ENCODE peak calls at places on chromosomes 4 and X, in four cellular contexts. R, I, E and T are unnamed samples.
A peak's percentile ranks its signal among the peaks of the same experiment; 100 is the strongest.

GRCh38 chr4:67714248-67714583 is 13.3 kb upstream of the UBA6 start:
- DNase-seq in R (no peak), I (no peak), E (no peak), T (no peak)

GRCh38 chrX:349702-350101 is 31.1 kb upstream of the GTPBP6 start:
- DNase-seq in R (no peak), I (no peak), E (no peak), T (no peak)

GRCh38 chrX:131741103-131741581 is 197.3 kb downstream of the OR13H1 start:
- DNase-seq in R (peak; percentile 93), I (no peak), E (no peak), T (no peak)

GRCh38 chr4:24557036-24558022 is 27.0 kb downstream of the DHX15 start:
- DNase-seq in R (no peak), I (no peak), E (peak; percentile 56), T (no peak)

GRCh38 chr4:136505020-136505419 is 1027.3 kb downstream of the PCDH18 start:
- DNase-seq in R (no peak), I (no peak), E (peak; percentile 69), T (peak; percentile 10)

GRCh38 chr4:15749001-15749400 is 29.1 kb upstream of the CD38 start:
- DNase-seq in R (no peak), I (no peak), E (no peak), T (no peak)

GRCh38 chrX:13938053-13938765 is 91.5 kb downstream of the GEMIN8 start:
- DNase-seq in R (peak; percentile 50), I (no peak), E (no peak), T (no peak)

GRCh38 chrX:130746709-130747347 is 156.2 kb downstream of the ENOX2 start:
- DNase-seq in R (no peak), I (no peak), E (peak; percentile 54), T (no peak)

GRCh38 chrX:77785400-77785745 is 643 bp downstream of the ATRX start:
- DNase-seq in R (peak; percentile 13), I (no peak), E (peak; percentile 23), T (no peak)

GRCh38 chr4:84866295-84866694 is 100.2 kb downstream of the WDFY3 start:
- DNase-seq in R (no peak), I (no peak), E (no peak), T (no peak)

GRCh38 chr4:137131201-137131600 is 401.1 kb downstream of the PCDH18 start:
- DNase-seq in R (no peak), I (no peak), E (no peak), T (no peak)

GRCh38 chrX:12153741-12154140 is 15.5 kb downstream of the FRMPD4 start:
- DNase-seq in R (no peak), I (no peak), E (peak; percentile 55), T (no peak)

GRCh38 chr4:76127754-76128153 is 20.4 kb downstream of the NUP54 start:
- DNase-seq in R (no peak), I (no peak), E (no peak), T (no peak)

GRCh38 chr4:25100156-25100555 is 60.1 kb downstream of the SEPSECS start:
- DNase-seq in R (no peak), I (no peak), E (no peak), T (no peak)

GRCh38 chr4:1975880-1976279 is 32.9 kb downstream of the NELFA start:
- DNase-seq in R (no peak), I (no peak), E (no peak), T (no peak)

GRCh38 chr4:7831330-7831729 is 108.3 kb downstream of the AFAP1 start:
- DNase-seq in R (no peak), I (no peak), E (peak; percentile 93), T (no peak)

GRCh38 chr4:3836802-3837601 is 70.8 kb downstream of the ADRA2C start:
- DNase-seq in R (no peak), I (no peak), E (no peak), T (no peak)

GRCh38 chr4:102574317-102574716 is 73.2 kb downstream of the NFKB1 start:
- DNase-seq in R (no peak), I (no peak), E (peak; percentile 66), T (no peak)

GRCh38 chr4:73985528-73985852 is 2.5 kb downstream of the PPBP start:
- DNase-seq in R (no peak), I (no peak), E (no peak), T (no peak)

GRCh38 chrX:56794831-56795230 is 65.8 kb downstream of the NBDY start:
- DNase-seq in R (no peak), I (no peak), E (no peak), T (no peak)

GRCh38 chr4:139828966-139829662 is 163.5 kb downstream of the MGST2 start:
- DNase-seq in R (no peak), I (no peak), E (no peak), T (no peak)

GRCh38 chrX:41097326-41097725 is 12.1 kb downstream of the USP9X start:
- DNase-seq in R (no peak), I (no peak), E (no peak), T (no peak)

GRCh38 chrX:46959101-46959500 is 46.9 kb downstream of the JADE3 start:
- DNase-seq in R (no peak), I (no peak), E (no peak), T (no peak)

GRCh38 chrX:32191316-32191715 is 1020.0 kb downstream of the DMD start:
- DNase-seq in R (no peak), I (no peak), E (no peak), T (no peak)

GRCh38 chr4:82792912-82793649 is 5.5 kb downstream of the SCD5 start:
- DNase-seq in R (no peak), I (no peak), E (peak; percentile 45), T (no peak)

GRCh38 chr4:7588002-7588401 is 153.3 kb upstream of the PSAPL1 start:
- DNase-seq in R (no peak), I (no peak), E (no peak), T (no peak)

GRCh38 chr4:76752911-76753494 is 144.9 kb downstream of the SOWAHB start:
- DNase-seq in R (no peak), I (no peak), E (peak; percentile 97), T (peak; percentile 94)

GRCh38 chrX:154751669-154752271 is 893 bp upstream of the GAB3 start:
- DNase-seq in R (no peak), I (no peak), E (no peak), T (no peak)

GRCh38 chr4:70993181-70994068 is at the start of gene DCK:
- DNase-seq in R (peak; percentile 94), I (peak; percentile 64), E (peak; percentile 89), T (peak; percentile 44)

GRCh38 chr4:53914313-53915016 is 149.9 kb downstream of the CHIC2 start:
- DNase-seq in R (no peak), I (no peak), E (peak; percentile 96), T (no peak)

GRCh38 chr4:150828159-150828558 is 186.9 kb downstream of the LRBA start:
- DNase-seq in R (peak; percentile 12), I (peak; percentile 29), E (no peak), T (no peak)

GRCh38 chrX:20913760-20914159 is 460.5 kb upstream of the CNKSR2 start:
- DNase-seq in R (no peak), I (no peak), E (peak; percentile 6), T (no peak)

GRCh38 chrX:107602694-107603239 is 25.5 kb upstream of the PRPS1 start:
- DNase-seq in R (no peak), I (no peak), E (no peak), T (no peak)

GRCh38 chrX:23871905-23872546 is 35.7 kb downstream of the APOO start:
- DNase-seq in R (no peak), I (no peak), E (no peak), T (no peak)

GRCh38 chr4:14265651-14266050 is 638.1 kb upstream of the BOD1L1 start:
- DNase-seq in R (no peak), I (no peak), E (peak; percentile 21), T (no peak)